ENCODE peak calls at places on chromosomes 2 and 18, in ten cellular contexts. P, K, D, B, Q, H, U, X, R and C are unnamed samples. For H3K9me3, the result is how much of the 10 kb centered on the place peaks cover.

GRCh38 chr2:72083751-72084583 is 63.7 kb downstream of the CYP26B1 start:
- DNase-seq in P (no peak), K (no peak), D (no peak), B (no peak), Q (no peak), H (no peak), U (no peak), X (no peak), R (no peak), C (no peak)

GRCh38 chr2:121237336-121237979 is 47.5 kb downstream of the TFCP2L1 start:
- DNase-seq in P (no peak), K (no peak), D (no peak), B (no peak), Q (no peak), H (no peak), U (no peak), X (no peak), R (no peak), C (peak)

GRCh38 chr2:176390276-176390675 is 121.0 kb downstream of the MTX2 start:
- DNase-seq in P (no peak), K (no peak), D (no peak), B (no peak), Q (no peak), H (no peak), U (no peak), X (peak), R (no peak), C (no peak)

GRCh38 chr2:100870652-100871531 is 51.0 kb downstream of the NPAS2 start:
- DNase-seq in P (no peak), K (no peak), D (no peak), B (no peak), Q (no peak), H (no peak), U (no peak), X (no peak), R (peak), C (no peak)

GRCh38 chr18:76466410-76466991 is 28.5 kb downstream of the ZNF516 start:
- DNase-seq in P (no peak), K (no peak), D (no peak), B (no peak), Q (no peak), H (no peak), U (no peak), X (no peak), R (no peak), C (no peak)

GRCh38 chr2:156483741-156484173 is 47.6 kb downstream of the GPD2 start:
- DNase-seq in P (no peak), K (no peak), D (no peak), B (no peak), Q (no peak), H (no peak), U (no peak), X (no peak), R (no peak), C (no peak)

GRCh38 chr18:46260879-46261143 is 156.6 kb downstream of the HAUS1 start:
- DNase-seq in P (no peak), K (no peak), D (no peak), B (no peak), Q (no peak), H (no peak), U (no peak), X (peak), R (no peak), C (no peak)

GRCh38 chr2:240568678-240569522 is 616 bp downstream of the RNPEPL1 start:
- DNase-seq in P (peak), K (peak), D (peak), B (peak), Q (peak), H (peak), U (no peak), X (peak), R (peak), C (peak)

GRCh38 chr18:78612801-78613200 is 366.8 kb upstream of the SALL3 start:
- DNase-seq in P (no peak), K (no peak), D (no peak), B (no peak), Q (no peak), H (no peak), U (no peak), X (no peak), R (no peak), C (no peak)

GRCh38 chr2:59905731-59906130 is 647.7 kb downstream of the BCL11A start:
- DNase-seq in P (no peak), K (no peak), D (no peak), B (no peak), Q (no peak), H (no peak), U (no peak), X (no peak), R (no peak), C (no peak)

GRCh38 chr2:150389487-150389886 is 98.0 kb downstream of the RND3 start:
- DNase-seq in P (no peak), K (no peak), D (no peak), B (no peak), Q (no peak), H (no peak), U (no peak), X (peak), R (no peak), C (no peak)

GRCh38 chr2:195425328-195425727 is 231.7 kb upstream of the SLC39A10 start:
- DNase-seq in P (no peak), K (no peak), D (no peak), B (no peak), Q (no peak), H (no peak), U (no peak), X (no peak), R (no peak), C (no peak)

GRCh38 chr2:193845604-193846003 is 1650.9 kb upstream of the TMEFF2 start:
- DNase-seq in P (peak), K (no peak), D (no peak), B (no peak), Q (no peak), H (no peak), U (no peak), X (no peak), R (no peak), C (no peak)

GRCh38 chr2:8652774-8653426 is 29.0 kb upstream of the ID2 start:
- DNase-seq in P (no peak), K (no peak), D (no peak), B (no peak), Q (no peak), H (no peak), U (no peak), X (no peak), R (no peak), C (no peak)

GRCh38 chr18:61322265-61322873 is 10.9 kb upstream of the CDH20 start:
- DNase-seq in P (peak), K (peak), D (peak), B (no peak), Q (no peak), H (peak), U (peak), X (peak), R (peak), C (no peak)

GRCh38 chr18:2223859-2224258 is 347.4 kb downstream of the METTL4 start:
- DNase-seq in P (peak), K (peak), D (no peak), B (no peak), Q (no peak), H (peak), U (peak), X (peak), R (peak), C (no peak)

GRCh38 chr18:74204543-74205152 is 56.3 kb downstream of the TIMM21 start:
- DNase-seq in P (no peak), K (no peak), D (no peak), B (no peak), Q (no peak), H (no peak), U (no peak), X (peak), R (no peak), C (no peak)

GRCh38 chr2:143345887-143346612 is 216.8 kb downstream of the ARHGAP15 start:
- DNase-seq in P (no peak), K (no peak), D (no peak), B (no peak), Q (no peak), H (no peak), U (no peak), X (no peak), R (no peak), C (no peak)

DNA sequence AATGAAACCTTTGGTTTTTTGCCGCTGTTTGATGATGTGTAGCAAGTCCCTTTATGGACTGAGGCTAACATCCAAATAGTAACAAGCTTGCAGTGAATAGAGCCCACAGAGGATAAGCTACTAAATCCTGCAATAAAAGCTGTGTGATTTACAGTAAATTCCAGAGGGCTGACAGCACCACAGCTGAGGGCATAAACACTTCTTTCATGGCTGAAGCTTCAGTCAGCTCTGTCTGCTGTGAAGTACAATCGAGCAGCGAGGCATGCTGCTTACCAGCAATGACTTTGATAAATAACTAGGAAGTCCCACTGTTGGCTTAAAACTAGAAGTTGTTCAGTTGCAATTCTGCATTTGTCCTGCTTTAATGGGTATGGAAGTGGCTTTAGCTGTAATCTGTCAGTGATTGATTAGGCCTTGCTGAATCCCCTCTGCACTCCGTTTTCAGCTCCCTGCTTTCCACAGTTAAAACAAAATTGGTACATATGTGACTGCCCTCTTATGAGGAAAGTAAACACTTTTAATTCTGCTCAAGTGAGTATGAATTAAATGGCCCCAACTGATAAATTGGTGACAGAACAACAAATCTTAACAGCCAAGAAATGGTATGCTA is 65.2 kb upstream of the FIGN start:
- DNase-seq in P (no peak), K (no peak), D (no peak), B (no peak), Q (no peak), H (peak), U (peak), X (peak), R (peak), C (no peak)
- H3K4me3 ChIP-seq in P (no peak), K (no peak), D (no peak), B (no peak), Q (no peak), H (no peak), U (no peak), X (no peak), R (no peak), C (no peak)

DNA sequence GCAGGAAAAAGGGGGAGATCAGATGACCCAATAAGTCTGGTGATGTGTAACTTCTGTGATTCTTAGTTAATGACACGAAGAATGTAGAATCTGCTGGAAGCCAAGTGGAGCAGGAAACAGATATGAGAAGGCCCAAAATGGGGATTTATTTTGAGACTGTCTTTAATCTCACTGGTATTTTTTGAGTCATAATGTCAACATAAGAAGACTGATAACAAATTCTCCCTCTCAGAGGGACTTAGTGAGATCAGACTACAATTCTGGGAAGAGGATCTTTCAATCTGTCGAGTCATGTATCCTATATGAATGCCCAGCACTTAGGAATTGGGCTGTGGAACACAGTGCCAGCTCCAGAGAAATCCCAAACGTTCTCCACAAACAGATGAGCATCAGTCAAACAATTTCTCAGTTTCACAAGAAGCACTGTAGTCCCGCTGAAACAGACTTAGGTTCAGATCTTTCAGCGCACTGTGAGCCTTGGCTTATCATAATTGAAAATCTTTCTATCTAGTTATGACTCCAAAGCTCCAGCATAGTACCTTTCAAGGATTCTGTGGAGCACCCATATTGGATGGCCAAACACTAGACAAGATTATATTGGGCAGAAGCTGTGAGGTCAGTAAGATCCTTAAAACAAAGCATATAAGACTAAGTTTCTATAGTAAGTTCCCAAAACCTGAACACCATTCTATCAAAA is 738.2 kb downstream of the LRP1B start:
- DNase-seq in P (peak), K (no peak), D (no peak), B (no peak), Q (no peak), H (no peak), U (no peak), X (peak), R (no peak), C (no peak)
- H3K9me3 ChIP-seq in P (under half), K (under half), D (under half), B (under half), Q (under half), H (under half), U (under half), X (under half), R (under half), C (under half)

GRCh38 chr2:203722411-203722810 is 16.0 kb downstream of the CD28 start:
- DNase-seq in P (no peak), K (no peak), D (no peak), B (no peak), Q (no peak), H (no peak), U (no peak), X (peak), R (no peak), C (no peak)
- H3K4me3 ChIP-seq in P (no peak), K (no peak), D (no peak), B (no peak), Q (no peak), H (no peak), U (no peak), X (no peak), R (no peak), C (no peak)

GRCh38 chr2:152864601-152865000 is 146.2 kb downstream of the ARL6IP6 start:
- DNase-seq in P (no peak), K (no peak), D (no peak), B (no peak), Q (no peak), H (no peak), U (no peak), X (no peak), R (no peak), C (no peak)
- H3K9me3 ChIP-seq in P (under half), K (under half), D (under half), B (under half), Q (under half), H (under half), U (under half), X (under half), R (under half), C (under half)

GRCh38 chr18:48974304-48975220 is 23.8 kb upstream of the SMAD7 start:
- DNase-seq in P (no peak), K (no peak), D (no peak), B (peak), Q (no peak), H (peak), U (no peak), X (no peak), R (peak), C (no peak)
- H3K4me3 ChIP-seq in P (peak), K (peak), D (peak), B (peak), Q (no peak), H (peak), U (peak), X (peak), R (peak), C (peak)

GRCh38 chr2:80437959-80438358 is 133.4 kb upstream of the LRRTM1 start:
- DNase-seq in P (no peak), K (no peak), D (no peak), B (no peak), Q (no peak), H (no peak), U (no peak), X (no peak), R (no peak), C (no peak)
- H3K9me3 ChIP-seq in P (under half), K (under half), D (under half), B (under half), Q (under half), H (under half), U (under half), X (under half), R (under half), C (under half)

GRCh38 chr2:236928353-236929153 is 157.1 kb upstream of the COPS8 start:
- DNase-seq in P (no peak), K (no peak), D (no peak), B (no peak), Q (no peak), H (no peak), U (no peak), X (no peak), R (no peak), C (no peak)
- H3K4me3 ChIP-seq in P (peak), K (no peak), D (no peak), B (no peak), Q (no peak), H (no peak), U (no peak), X (no peak), R (no peak), C (peak)